ENCODE peak calls at places on chromosomes 16 and 17, in six cellular contexts. One of them, this sample, is unnamed.

GRCh38 chr17:64736804-64737492 is 74.8 kb upstream of the SMURF2 start:
- DNase-seq in A549: peak
- DNase-seq in ovary: no peak
- DNase-seq in esophagus muscularis mucosa: no peak
- DNase-seq in upper lobe of left lung: no peak
- DNase-seq in H1: peak
- DNase-seq in this sample: no peak

GRCh38 chr17:4161560-4162221 is 18.7 kb downstream of the CYB5D2 start:
- DNase-seq in H1: no peak
- DNase-seq in upper lobe of left lung: no peak
- DNase-seq in ovary: no peak
- DNase-seq in esophagus muscularis mucosa: no peak
- DNase-seq in A549: no peak
- DNase-seq in this sample: no peak

GRCh38 chr16:13483121-13483520 is 436.8 kb upstream of the ERCC4 start:
- DNase-seq in upper lobe of left lung: no peak
- DNase-seq in ovary: no peak
- DNase-seq in H1: no peak
- DNase-seq in esophagus muscularis mucosa: no peak
- DNase-seq in A549: no peak
- DNase-seq in this sample: no peak

GRCh38 chr16:23757116-23757515 is 2.3 kb downstream of the CHP2 start:
- DNase-seq in upper lobe of left lung: no peak
- DNase-seq in H1: no peak
- DNase-seq in esophagus muscularis mucosa: no peak
- DNase-seq in A549: no peak
- DNase-seq in ovary: no peak
- DNase-seq in this sample: no peak

GRCh38 chr16:78122774-78123315 is 23.4 kb downstream of the WWOX start:
- DNase-seq in upper lobe of left lung: no peak
- DNase-seq in ovary: no peak
- DNase-seq in H1: no peak
- DNase-seq in A549: peak
- DNase-seq in esophagus muscularis mucosa: no peak
- DNase-seq in this sample: no peak

GRCh38 chr17:72421128-72422092 is 300.6 kb downstream of the SOX9 start:
- DNase-seq in H1: no peak
- DNase-seq in A549: peak
- DNase-seq in esophagus muscularis mucosa: no peak
- DNase-seq in upper lobe of left lung: no peak
- DNase-seq in ovary: no peak
- DNase-seq in this sample: no peak

GRCh38 chr17:33050611-33051140 is 59.0 kb downstream of the SPACA3 start:
- DNase-seq in A549: no peak
- DNase-seq in esophagus muscularis mucosa: peak
- DNase-seq in ovary: no peak
- DNase-seq in H1: no peak
- DNase-seq in upper lobe of left lung: no peak
- DNase-seq in this sample: no peak

GRCh38 chr16:55465077-55465896 is 13.7 kb upstream of the MMP2 start:
- DNase-seq in esophagus muscularis mucosa: peak
- DNase-seq in H1: peak
- DNase-seq in upper lobe of left lung: no peak
- DNase-seq in A549: peak
- DNase-seq in ovary: peak
- DNase-seq in this sample: peak

GRCh38 chr16:55035956-55036355 is 105.3 kb downstream of the IRX5 start:
- DNase-seq in A549: no peak
- DNase-seq in ovary: no peak
- DNase-seq in esophagus muscularis mucosa: no peak
- DNase-seq in H1: peak
- DNase-seq in upper lobe of left lung: no peak
- DNase-seq in this sample: no peak

GRCh38 chr16:25257504-25257955 is at the start of gene ZKSCAN2:
- DNase-seq in esophagus muscularis mucosa: peak
- DNase-seq in A549: peak
- DNase-seq in H1: peak
- DNase-seq in upper lobe of left lung: peak
- DNase-seq in ovary: peak
- DNase-seq in this sample: peak
- TF ChIP-seq EP300 in esophagus muscularis mucosa: no peak
- TF ChIP-seq EP300 in A549: no peak
- TF ChIP-seq EP300 in H1: no peak
- TF ChIP-seq EP300 in upper lobe of left lung: no peak
- TF ChIP-seq EP300 in ovary: no peak
- TF ChIP-seq EP300 in this sample: no peak

GRCh38 chr16:85750827-85751641 is at the start of gene C16orf74:
- DNase-seq in A549: peak
- DNase-seq in H1: no peak
- DNase-seq in upper lobe of left lung: peak
- DNase-seq in ovary: peak
- DNase-seq in esophagus muscularis mucosa: no peak
- DNase-seq in this sample: no peak
- TF ChIP-seq POLR2A in A549: peak
- TF ChIP-seq POLR2A in H1: no peak
- TF ChIP-seq POLR2A in upper lobe of left lung: no peak
- TF ChIP-seq POLR2A in ovary: no peak
- TF ChIP-seq POLR2A in esophagus muscularis mucosa: no peak
- TF ChIP-seq POLR2A in this sample: no peak

GRCh38 chr17:6525111-6525510 is 31.2 kb downstream of the PITPNM3 start:
- DNase-seq in A549: no peak
- DNase-seq in upper lobe of left lung: no peak
- DNase-seq in esophagus muscularis mucosa: no peak
- DNase-seq in H1: no peak
- DNase-seq in ovary: no peak
- DNase-seq in this sample: no peak
- TF ChIP-seq EP300 in A549: no peak
- TF ChIP-seq EP300 in upper lobe of left lung: no peak
- TF ChIP-seq EP300 in esophagus muscularis mucosa: no peak
- TF ChIP-seq EP300 in H1: no peak
- TF ChIP-seq EP300 in ovary: no peak
- TF ChIP-seq EP300 in this sample: no peak

DNA sequence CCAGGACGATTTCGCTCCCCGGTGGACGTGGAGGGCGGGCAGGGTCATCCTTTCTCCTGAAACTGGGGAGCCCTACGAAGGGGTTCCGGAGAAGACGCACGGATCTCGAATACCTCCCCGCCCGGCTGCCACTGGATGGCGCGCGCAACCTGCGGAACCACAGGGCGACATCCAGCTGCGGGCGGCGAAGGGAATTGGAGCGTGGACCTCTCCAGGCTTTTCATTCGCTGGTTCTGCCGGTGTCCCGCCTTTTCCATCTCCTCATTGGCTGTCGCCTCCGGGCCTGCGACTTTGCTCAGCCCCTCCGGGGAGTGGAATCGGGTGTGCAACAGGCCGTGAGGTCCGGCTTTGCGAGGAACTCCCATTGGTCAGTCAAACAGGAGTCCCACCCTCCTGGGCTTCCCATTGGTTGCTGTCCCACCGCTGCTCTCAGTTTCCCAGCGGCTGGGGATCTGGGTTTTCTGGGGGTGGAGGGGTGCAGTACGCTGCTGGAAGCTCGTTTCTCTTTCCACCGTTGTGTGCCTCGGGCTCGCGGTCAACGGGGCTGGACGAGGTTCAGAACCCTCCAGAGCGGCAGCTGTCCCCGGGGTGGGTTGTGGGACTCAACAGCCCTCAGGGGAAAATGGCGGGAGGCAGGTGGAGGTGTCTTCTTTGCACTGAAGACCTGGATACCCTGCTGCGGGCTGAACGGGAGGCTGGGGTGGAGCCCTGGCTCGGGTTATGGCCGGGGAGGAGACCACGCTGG is 14.5 kb downstream of the OR1D5 start:
- DNase-seq in H1: peak
- DNase-seq in ovary: peak
- DNase-seq in upper lobe of left lung: peak
- DNase-seq in A549: peak
- DNase-seq in esophagus muscularis mucosa: peak
- DNase-seq in this sample: peak
- TF ChIP-seq POLR2A in H1: no peak
- TF ChIP-seq POLR2A in ovary: no peak
- TF ChIP-seq POLR2A in upper lobe of left lung: no peak
- TF ChIP-seq POLR2A in A549: peak
- TF ChIP-seq POLR2A in esophagus muscularis mucosa: no peak
- TF ChIP-seq POLR2A in this sample: peak

DNA sequence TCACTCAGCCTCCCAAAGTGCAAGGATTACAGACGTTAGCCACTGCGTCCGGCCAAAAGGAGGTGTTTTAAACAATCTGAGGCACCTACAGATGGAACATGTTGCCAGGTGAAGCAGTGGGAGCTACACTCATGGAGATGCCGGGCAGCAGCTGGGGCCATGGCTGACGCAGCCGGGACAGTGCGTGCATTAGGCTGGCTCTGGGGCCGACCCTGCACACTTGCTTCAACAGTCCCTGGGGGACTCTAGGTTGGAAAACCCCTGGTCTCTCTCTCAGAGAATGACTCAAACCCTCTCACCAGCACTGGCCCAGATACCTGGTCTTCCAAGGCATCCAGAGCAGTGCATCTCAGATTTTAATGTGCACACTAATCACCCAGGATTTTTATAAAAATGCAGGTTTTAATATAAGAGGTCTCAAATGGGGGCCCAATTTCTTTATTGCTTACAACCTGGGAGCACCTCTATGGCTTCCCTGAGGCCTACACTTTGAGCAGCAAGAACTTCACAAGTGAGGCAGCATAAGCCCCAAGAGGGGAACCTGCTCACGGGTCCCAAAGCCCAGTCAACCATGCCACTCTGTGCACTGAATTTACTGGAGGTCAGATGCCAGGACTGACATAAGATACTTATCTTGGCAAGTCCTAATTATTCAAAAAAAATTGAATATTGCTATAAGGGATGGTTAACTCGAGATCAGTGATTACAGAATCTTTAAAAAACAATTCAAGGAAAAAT is 70.8 kb upstream of the TRAP1 start:
- DNase-seq in upper lobe of left lung: no peak
- DNase-seq in esophagus muscularis mucosa: no peak
- DNase-seq in H1: no peak
- DNase-seq in ovary: no peak
- DNase-seq in A549: no peak
- DNase-seq in this sample: no peak
- TF ChIP-seq EP300 in upper lobe of left lung: no peak
- TF ChIP-seq EP300 in esophagus muscularis mucosa: no peak
- TF ChIP-seq EP300 in H1: no peak
- TF ChIP-seq EP300 in ovary: no peak
- TF ChIP-seq EP300 in A549: no peak
- TF ChIP-seq EP300 in this sample: no peak

GRCh38 chr17:21282850-21283249 is 1.7 kb upstream of the MAP2K3 start:
- DNase-seq in ovary: no peak
- DNase-seq in H1: no peak
- DNase-seq in esophagus muscularis mucosa: no peak
- DNase-seq in A549: no peak
- DNase-seq in upper lobe of left lung: no peak
- DNase-seq in this sample: no peak
- TF ChIP-seq POLR2A in ovary: no peak
- TF ChIP-seq POLR2A in H1: no peak
- TF ChIP-seq POLR2A in esophagus muscularis mucosa: no peak
- TF ChIP-seq POLR2A in A549: no peak
- TF ChIP-seq POLR2A in upper lobe of left lung: no peak
- TF ChIP-seq POLR2A in this sample: no peak

GRCh38 chr17:42997984-42998938 is at the start of gene RPL27:
- DNase-seq in esophagus muscularis mucosa: peak
- DNase-seq in ovary: peak
- DNase-seq in upper lobe of left lung: peak
- DNase-seq in A549: peak
- DNase-seq in H1: peak
- DNase-seq in this sample: peak
- TF ChIP-seq EP300 in esophagus muscularis mucosa: no peak
- TF ChIP-seq EP300 in ovary: no peak
- TF ChIP-seq EP300 in upper lobe of left lung: peak
- TF ChIP-seq EP300 in A549: no peak
- TF ChIP-seq EP300 in H1: no peak
- TF ChIP-seq EP300 in this sample: peak

GRCh38 chr16:85437161-85438052 is 175.7 kb upstream of the GSE1 start:
- DNase-seq in A549: no peak
- DNase-seq in upper lobe of left lung: no peak
- DNase-seq in H1: no peak
- DNase-seq in ovary: peak
- DNase-seq in esophagus muscularis mucosa: no peak
- DNase-seq in this sample: no peak
- TF ChIP-seq POLR2A in A549: no peak
- TF ChIP-seq POLR2A in upper lobe of left lung: no peak
- TF ChIP-seq POLR2A in H1: no peak
- TF ChIP-seq POLR2A in ovary: no peak
- TF ChIP-seq POLR2A in esophagus muscularis mucosa: no peak
- TF ChIP-seq POLR2A in this sample: no peak

GRCh38 chr16:2483939-2484897 is 9.3 kb downstream of the TBC1D24 start:
- DNase-seq in ovary: no peak
- DNase-seq in A549: no peak
- DNase-seq in H1: no peak
- DNase-seq in esophagus muscularis mucosa: no peak
- DNase-seq in upper lobe of left lung: peak
- DNase-seq in this sample: no peak

GRCh38 chr16:2485811-2486507 is 11.0 kb downstream of the TBC1D24 start:
- DNase-seq in upper lobe of left lung: peak
- DNase-seq in ovary: no peak
- DNase-seq in A549: no peak
- DNase-seq in esophagus muscularis mucosa: no peak
- DNase-seq in H1: no peak
- DNase-seq in this sample: no peak

GRCh38 chr16:2483160-2483559 is 8.2 kb downstream of the TBC1D24 start:
- DNase-seq in esophagus muscularis mucosa: no peak
- DNase-seq in A549: no peak
- DNase-seq in ovary: no peak
- DNase-seq in H1: no peak
- DNase-seq in upper lobe of left lung: peak
- DNase-seq in this sample: no peak

GRCh38 chr16:2486645-2487516 is 12.0 kb downstream of the TBC1D24 start:
- DNase-seq in esophagus muscularis mucosa: no peak
- DNase-seq in ovary: no peak
- DNase-seq in A549: no peak
- DNase-seq in upper lobe of left lung: peak
- DNase-seq in H1: no peak
- DNase-seq in this sample: peak

DNA sequence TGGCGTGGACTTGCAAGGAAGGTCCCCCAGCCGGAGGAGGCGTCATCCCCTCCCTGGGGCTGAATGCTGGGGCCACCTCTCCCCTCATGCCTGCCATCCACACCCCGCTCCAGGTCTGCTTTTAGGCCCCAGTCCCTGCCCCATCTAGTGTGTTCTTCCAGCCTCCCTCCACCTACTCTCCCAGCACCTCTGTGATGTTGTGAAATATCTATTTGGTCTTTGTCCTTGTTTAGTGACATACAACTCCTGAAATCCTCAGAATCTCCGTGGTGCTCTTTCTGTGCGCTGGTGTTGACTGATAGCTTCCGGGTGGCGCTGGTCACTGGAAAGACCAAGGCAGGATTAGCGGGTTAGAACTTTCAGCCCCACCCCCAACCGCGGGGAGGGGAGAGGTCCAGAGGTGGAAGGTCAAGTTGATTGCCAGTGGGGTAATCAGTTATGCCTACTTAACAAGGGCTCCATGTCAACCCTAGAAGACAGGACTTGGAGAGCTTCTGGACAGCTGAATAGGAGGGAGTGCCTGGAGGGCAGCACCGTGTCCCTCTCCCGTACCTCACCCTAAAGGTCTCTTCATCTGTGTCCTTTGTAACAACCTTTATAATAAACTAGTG is 10.1 kb downstream of the TBC1D24 start:
- DNase-seq in A549: no peak
- DNase-seq in esophagus muscularis mucosa: no peak
- DNase-seq in ovary: no peak
- DNase-seq in upper lobe of left lung: no peak
- DNase-seq in H1: no peak
- DNase-seq in this sample: no peak
- TF ChIP-seq EP300 in A549: no peak
- TF ChIP-seq EP300 in esophagus muscularis mucosa: no peak
- TF ChIP-seq EP300 in ovary: no peak
- TF ChIP-seq EP300 in upper lobe of left lung: no peak
- TF ChIP-seq EP300 in H1: no peak
- TF ChIP-seq EP300 in this sample: no peak

This sample was measured in tibial nerve.